ENCODE peak calls at places on chromosome 20, in ten cellular contexts. K is activated CD4-positive, alpha-beta T cell treated with anti-CD3 and anti-CD28 coated beads, Interleukin-2, amount 10 ng/mL, durations not matched to agents 7 days and 5 days; Z is nephron progenitor cell; H is stimulated activated CD4-positive, alpha-beta T cell treated with anti-CD3 and anti-CD28 coated beads, Interleukin-12 subunit alpha, Interleukin-12 subunit beta, amount 100 ng/mL, for 24 hours; R is WTC11; I is kidney glomerular epithelial cell; S is epithelial cell of proximal tubule; W is mesendoderm; Q is DMS153; U is LoVo. J is an unnamed sample.

GRCh38 chr20:48718914-48719578 is 108.8 kb downstream of the PREX1 start:
- DNase-seq in U (no peak), W (no peak), I (no peak), R (no peak), Q (no peak), S (no peak), H (no peak), Z (no peak), K (peak; percentile 53), J (no peak)

GRCh38 chr20:43955244-43956191 is 40.9 kb downstream of the TOX2 start:
- DNase-seq in W (peak; percentile 79), Q (no peak), H (peak; percentile 39), S (peak; percentile 73), K (peak; percentile 48), R (no peak), I (peak; percentile 71), Z (no peak), U (peak; percentile 88), J (no peak)

GRCh38 chr20:53522696-53523095 is 70.9 kb downstream of the ZNF217 start:
- DNase-seq in U (no peak), S (no peak), R (no peak), K (no peak), Q (no peak), Z (no peak), W (no peak), H (no peak), I (no peak), J (no peak)

GRCh38 chr20:47326718-47327137 is 29.8 kb downstream of the ZMYND8 start:
- DNase-seq in U (no peak), H (no peak), S (no peak), W (no peak), R (no peak), Q (no peak), K (no peak), I (peak; percentile 87), Z (no peak), J (no peak)

GRCh38 chr20:49747707-49748524 is 34.2 kb upstream of the B4GALT5 start:
- DNase-seq in R (no peak), H (no peak), I (no peak), Q (peak; percentile 28), W (no peak), Z (no peak), K (no peak), S (no peak), U (no peak), J (peak; percentile 92)

GRCh38 chr20:35837577-35838195 is 65.9 kb downstream of the PHF20 start:
- DNase-seq in K (no peak), Q (no peak), I (peak; percentile 20), S (no peak), R (no peak), W (no peak), Z (no peak), H (no peak), U (no peak), J (no peak)

GRCh38 chr20:43833511-43834395 is 80.9 kb upstream of the TOX2 start:
- DNase-seq in R (no peak), U (no peak), Z (no peak), Q (no peak), W (no peak), S (no peak), I (no peak), K (no peak), H (no peak), J (no peak)

GRCh38 chr20:8454137-8454712 is 322.2 kb downstream of the PLCB1 start:
- DNase-seq in H (no peak), U (no peak), W (peak; percentile 90), I (peak; percentile 40), Z (no peak), K (no peak), S (peak; percentile 66), R (no peak), Q (no peak), J (no peak)

GRCh38 chr20:5181955-5182354 is 55.1 kb downstream of the CDS2 start:
- DNase-seq in Z (no peak), Q (no peak), K (no peak), W (no peak), H (no peak), U (no peak), I (no peak), R (no peak), S (no peak), J (no peak)

GRCh38 chr20:55830124-55830828 is 175.0 kb downstream of the CBLN4 start:
- DNase-seq in H (no peak), W (no peak), U (no peak), Q (no peak), R (no peak), Z (no peak), K (no peak), I (no peak), S (no peak), J (no peak)

GRCh38 chr20:41476013-41476441 is 109.4 kb upstream of the EMILIN3 start:
- DNase-seq in Z (no peak), R (no peak), Q (peak; percentile 86), S (peak; percentile 20), K (no peak), H (no peak), U (no peak), I (peak; percentile 31), W (no peak), J (no peak)

GRCh38 chr20:61885759-61886715 is 179.6 kb downstream of the TAF4 start:
- DNase-seq in R (no peak), W (no peak), Z (no peak), Q (no peak), K (no peak), U (no peak), H (no peak), S (no peak), I (no peak), J (no peak)

GRCh38 chr20:12598894-12599293 is 409.9 kb upstream of the SPTLC3 start:
- DNase-seq in K (no peak), Q (no peak), I (no peak), H (no peak), U (no peak), S (no peak), R (no peak), Z (no peak), W (no peak), J (no peak)

GRCh38 chr20:3037654-3038053 is 5.8 kb upstream of the GNRH2 start:
- DNase-seq in U (no peak), W (no peak), Z (no peak), R (no peak), Q (no peak), S (no peak), K (no peak), I (no peak), H (no peak), J (no peak)

GRCh38 chr20:40920291-40920690 is 108.3 kb upstream of the TOP1 start:
- DNase-seq in U (no peak), Z (no peak), R (no peak), S (no peak), H (no peak), W (no peak), I (no peak), Q (no peak), K (no peak), J (no peak)

GRCh38 chr20:46572181-46572580 is 21.7 kb upstream of the OCSTAMP start:
- DNase-seq in U (no peak), H (no peak), K (no peak), W (no peak), R (no peak), Q (no peak), Z (no peak), S (no peak), I (no peak), J (no peak)

GRCh38 chr20:59084041-59084841 is 41.7 kb upstream of the PRELID3B start:
- DNase-seq in R (no peak), U (no peak), W (no peak), S (no peak), H (no peak), K (no peak), Z (no peak), Q (no peak), I (no peak), J (no peak)

GRCh38 chr20:19495905-19496703 is 262.0 kb upstream of the RIN2 start:
- DNase-seq in H (no peak), U (no peak), S (no peak), Q (no peak), R (no peak), W (no peak), I (no peak), K (no peak), Z (no peak), J (no peak)

GRCh38 chr20:60056345-60057122 is 98.3 kb downstream of the CDH26 start:
- DNase-seq in S (no peak), W (no peak), Z (no peak), H (no peak), R (no peak), Q (no peak), K (no peak), U (no peak), I (no peak), J (no peak)

GRCh38 chr20:1323830-1324597 is 4.9 kb downstream of the SDCBP2 start:
- DNase-seq in Z (no peak), Q (no peak), K (no peak), W (no peak), H (no peak), U (no peak), R (no peak), S (no peak), I (no peak), J (peak; percentile 53)

GRCh38 chr20:46811328-46812084 is 83.1 kb upstream of the EYA2 start:
- DNase-seq in Z (no peak), S (no peak), R (peak; percentile 24), Q (peak; percentile 58), W (no peak), K (no peak), U (no peak), H (no peak), I (no peak), J (no peak)

GRCh38 chr20:44464514-44464913 is 11.2 kb upstream of the TTPAL start:
- DNase-seq in Q (no peak), S (no peak), K (no peak), W (no peak), I (no peak), U (no peak), H (no peak), Z (no peak), R (no peak), J (no peak)

GRCh38 chr20:25196701-25197120 is 1.2 kb downstream of the ENTPD6 start:
- DNase-seq in S (no peak), K (peak; percentile 10), U (no peak), Z (peak; percentile 29), I (no peak), R (no peak), Q (no peak), W (peak; percentile 29), H (no peak), J (no peak)

GRCh38 chr20:4821590-4821989 is 99.9 kb downstream of the PRND start:
- DNase-seq in K (no peak), U (no peak), H (no peak), W (no peak), Z (no peak), I (no peak), S (no peak), R (no peak), Q (no peak), J (no peak)

GRCh38 chr20:48945840-48946514 is 24.5 kb downstream of the ARFGEF2 start:
- DNase-seq in R (no peak), U (peak; percentile 83), H (no peak), I (no peak), S (no peak), K (no peak), Z (no peak), W (peak; percentile 58), Q (peak; percentile 48), J (no peak)

GRCh38 chr20:25378884-25379733 is 11.5 kb downstream of the ABHD12 start:
- DNase-seq in I (no peak), R (no peak), Z (no peak), H (no peak), Q (no peak), W (no peak), K (no peak), S (no peak), U (no peak), J (no peak)

GRCh38 chr20:11608736-11609135 is 309.0 kb upstream of the BTBD3 start:
- DNase-seq in K (no peak), W (no peak), S (no peak), I (no peak), H (no peak), Z (no peak), R (no peak), U (no peak), Q (no peak), J (no peak)

GRCh38 chr20:39850821-39851330 is 838.2 kb downstream of the MAFB start:
- DNase-seq in R (no peak), Q (no peak), K (no peak), H (no peak), W (peak; percentile 13), Z (peak; percentile 11), S (no peak), I (peak; percentile 29), U (no peak), J (no peak)